ENCODE peak calls at places on chromosomes 4 and X, in seven cellular contexts. T is Caco-2, D is fibroblast of the aortic adventitia, L is HL-60, Z is Karpas-422, E is astrocyte, W is H1. I is an unnamed sample.

GRCh38 chr4:108336076-108336475 is 167.3 kb upstream of the LEF1 start:
- DNase-seq in W (no peak), L (no peak), T (no peak), E (peak), Z (no peak), D (no peak), I (peak)

GRCh38 chrX:129145382-129145781 is 377.9 kb downstream of the SMARCA1 start:
- DNase-seq in D (no peak), L (no peak), Z (no peak), E (no peak), W (no peak), T (no peak), I (no peak)

GRCh38 chrX:27186671-27187070 is 276.5 kb downstream of the PPP4R3C start:
- DNase-seq in Z (peak), W (no peak), L (peak), D (peak), E (no peak), T (no peak), I (peak)

GRCh38 chr4:24611575-24611974 is 27.2 kb upstream of the DHX15 start:
- DNase-seq in E (no peak), W (no peak), L (no peak), D (peak), T (no peak), Z (no peak), I (no peak)

GRCh38 chr4:82890602-82890912 is 396 bp downstream of the SEC31A start:
- DNase-seq in Z (no peak), T (no peak), D (peak), W (no peak), E (no peak), L (no peak), I (no peak)

GRCh38 chrX:69133561-69134542 is 31.4 kb downstream of the PJA1 start:
- DNase-seq in E (peak), Z (peak), L (no peak), W (no peak), T (peak), D (peak), I (peak)

GRCh38 chr4:48546336-48546735 is 56.3 kb downstream of the ZAR1 start:
- DNase-seq in D (peak), T (peak), E (peak), Z (peak), L (peak), W (no peak), I (peak)

GRCh38 chr4:151646322-151646721 is 114.5 kb downstream of the GATB start:
- DNase-seq in E (no peak), D (no peak), L (no peak), T (no peak), Z (no peak), W (no peak), I (no peak)

GRCh38 chr4:153987291-153987690 is 198.4 kb upstream of the SFRP2 start:
- DNase-seq in L (no peak), E (peak), Z (no peak), W (no peak), T (no peak), D (peak), I (peak)

GRCh38 chrX:11531226-11531625 is 134.5 kb downstream of the ARHGAP6 start:
- DNase-seq in Z (no peak), L (no peak), T (no peak), D (peak), W (no peak), E (no peak), I (peak)

GRCh38 chrX:27597506-27597905 is 7.4 kb downstream of the DCAF8L2 start:
- DNase-seq in T (no peak), E (peak), L (no peak), D (peak), W (no peak), Z (no peak), I (no peak)

GRCh38 chr4:128220286-128221235 is 67.1 kb downstream of the PGRMC2 start:
- DNase-seq in W (no peak), Z (peak), T (no peak), D (peak), L (no peak), E (peak), I (peak)

GRCh38 chrX:69718102-69718501 is 102.2 kb downstream of the EDA start:
- DNase-seq in L (no peak), W (no peak), T (no peak), D (no peak), E (no peak), Z (no peak), I (no peak)

GRCh38 chr4:99861120-99861905 is 32.9 kb downstream of the LAMTOR3 start:
- DNase-seq in L (peak), E (no peak), W (no peak), Z (no peak), T (no peak), D (no peak), I (no peak)

GRCh38 chr4:87152310-87153061 is 67.9 kb downstream of the KLHL8 start:
- DNase-seq in Z (no peak), E (no peak), L (no peak), D (no peak), W (no peak), T (no peak), I (no peak)

GRCh38 chrX:135632353-135632752 is 81.1 kb upstream of the CT45A1 start:
- DNase-seq in D (no peak), E (no peak), Z (peak), T (no peak), W (no peak), L (no peak), I (no peak)

GRCh38 chr4:23904639-23905061 is 14.8 kb upstream of the PPARGC1A start:
- DNase-seq in T (no peak), Z (no peak), L (no peak), W (no peak), E (no peak), D (no peak), I (no peak)

GRCh38 chr4:15469402-15470148 is at the start of gene CC2D2A:
- DNase-seq in Z (no peak), D (peak), W (no peak), T (no peak), E (peak), L (no peak), I (peak)

GRCh38 chr4:150569384-150569987 is 12.5 kb upstream of the MAB21L2 start:
- DNase-seq in D (peak), T (no peak), E (peak), Z (no peak), L (no peak), W (no peak), I (peak)

GRCh38 chrX:141467442-141467841 is 117.1 kb downstream of the SPANXA1 start:
- DNase-seq in T (no peak), Z (no peak), W (no peak), L (no peak), D (no peak), E (no peak), I (no peak)

GRCh38 chr4:124530464-124531077 is 182.0 kb downstream of the ANKRD50 start:
- DNase-seq in L (no peak), W (no peak), D (no peak), Z (no peak), T (peak), E (no peak), I (peak)

GRCh38 chr4:6769138-6769983 is 13.2 kb upstream of the KIAA0232 start:
- DNase-seq in T (no peak), D (no peak), E (no peak), W (no peak), Z (no peak), L (no peak), I (no peak)

GRCh38 chr4:148704291-148704690 is 262.1 kb upstream of the NR3C2 start:
- DNase-seq in W (no peak), Z (no peak), T (no peak), E (no peak), L (no peak), D (no peak), I (no peak)

GRCh38 chr4:152032722-152033131 is 271.9 kb upstream of the GATB start:
- DNase-seq in T (no peak), E (peak), W (no peak), D (peak), Z (no peak), L (no peak), I (peak)

GRCh38 chr4:118354913-118355312 is 2.1 kb upstream of the PRSS12 start:
- DNase-seq in T (no peak), W (no peak), L (no peak), E (no peak), Z (no peak), D (no peak), I (peak)

GRCh38 chrX:100995469-100995868 is 26.0 kb downstream of the ARL13A start:
- DNase-seq in L (no peak), W (no peak), T (no peak), E (peak), Z (no peak), D (peak), I (peak)

GRCh38 chrX:9573282-9574106 is 108.6 kb downstream of the TBL1X start:
- DNase-seq in E (no peak), D (no peak), W (no peak), L (no peak), Z (no peak), T (no peak), I (no peak)

GRCh38 chr4:163556169-163556568 is 61.7 kb downstream of the TMA16 start:
- DNase-seq in E (no peak), L (no peak), W (no peak), D (no peak), T (no peak), Z (peak), I (no peak)

GRCh38 chr4:16337936-16338335 is 111.7 kb upstream of the TAPT1 start:
- DNase-seq in L (no peak), W (no peak), D (peak), Z (no peak), E (peak), T (no peak), I (no peak)

GRCh38 chr4:5638316-5638715 is 70.0 kb downstream of the EVC2 start:
- DNase-seq in L (no peak), Z (no peak), E (peak), W (no peak), D (peak), T (no peak), I (peak)

GRCh38 chr4:157983300-157983699 is 189.5 kb downstream of the GASK1B start:
- DNase-seq in T (no peak), L (no peak), E (no peak), W (no peak), Z (no peak), D (no peak), I (no peak)

GRCh38 chr4:157977086-157977485 is 195.7 kb downstream of the GASK1B start:
- DNase-seq in W (no peak), T (no peak), D (no peak), Z (no peak), L (no peak), E (no peak), I (peak)

GRCh38 chr4:157980158-157980557 is 192.7 kb downstream of the GASK1B start:
- DNase-seq in E (no peak), D (no peak), Z (no peak), W (no peak), T (no peak), L (no peak), I (no peak)

GRCh38 chr4:157984285-157984911 is 188.4 kb downstream of the GASK1B start:
- DNase-seq in E (no peak), D (no peak), Z (no peak), L (no peak), W (no peak), T (no peak), I (no peak)

GRCh38 chr4:157978680-157979361 is 194.0 kb downstream of the GASK1B start:
- DNase-seq in W (peak), D (peak), Z (peak), T (no peak), L (peak), E (peak), I (peak)
- H3K4me3 ChIP-seq in W (no peak), D (no peak), Z (no peak), T (no peak), L (no peak), E (peak), I (no peak)

GRCh38 chr4:169144061-169144600 is 126.6 kb downstream of the SH3RF1 start:
- DNase-seq in T (no peak), W (no peak), Z (no peak), L (no peak), E (no peak), D (no peak), I (no peak)

GRCh38 chr4:169150806-169151205 is 120.0 kb downstream of the SH3RF1 start:
- DNase-seq in T (no peak), W (no peak), L (no peak), E (no peak), D (peak), Z (no peak), I (no peak)

GRCh38 chr4:169148851-169149250 is 121.9 kb downstream of the SH3RF1 start:
- DNase-seq in D (no peak), W (no peak), E (no peak), Z (no peak), T (no peak), L (no peak), I (no peak)

GRCh38 chr4:169143335-169143734 is 127.4 kb downstream of the SH3RF1 start:
- DNase-seq in W (no peak), E (no peak), L (no peak), T (no peak), D (no peak), Z (no peak), I (no peak)

DNA sequence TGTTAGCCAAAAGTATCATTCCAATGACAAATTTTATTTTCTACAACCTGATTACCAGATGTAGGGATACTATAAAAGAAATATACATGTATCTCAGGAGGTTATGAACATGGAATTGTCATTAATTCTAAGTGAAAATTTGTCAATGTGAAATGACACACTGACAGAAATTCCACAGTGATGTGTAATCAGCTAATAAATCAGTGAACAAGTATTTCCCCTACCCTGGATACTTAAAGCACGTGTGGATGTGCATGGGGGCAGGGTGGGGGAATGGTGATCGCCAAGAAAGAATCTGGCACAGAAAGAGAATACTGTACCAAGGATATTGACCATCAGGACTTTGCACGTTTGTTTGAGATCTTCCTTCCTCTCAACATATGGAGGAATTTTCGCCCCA is 123.5 kb downstream of the SH3RF1 start:
- DNase-seq in Z (no peak), W (no peak), T (no peak), L (no peak), D (no peak), E (peak), I (peak)
- H3K4me3 ChIP-seq in Z (no peak), W (no peak), T (no peak), L (no peak), D (no peak), E (no peak), I (no peak)

DNA sequence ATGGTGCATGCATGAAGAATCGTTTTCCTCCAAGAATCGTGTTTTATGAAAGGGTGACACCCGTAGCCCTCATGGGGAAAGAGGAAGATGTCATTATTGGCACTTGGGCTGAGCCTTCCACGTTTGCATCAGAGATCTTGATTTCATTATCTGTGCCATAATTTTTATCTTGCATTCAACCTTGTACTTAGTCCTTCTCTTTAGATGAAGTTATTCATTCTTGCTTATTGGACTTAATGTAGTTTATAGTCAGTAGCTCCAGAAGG is 66.8 kb downstream of the GAB1 start:
- DNase-seq in E (no peak), L (no peak), D (no peak), T (no peak), Z (no peak), W (no peak), I (no peak)
- H3K4me3 ChIP-seq in E (no peak), L (no peak), D (no peak), T (no peak), Z (no peak), W (no peak), I (no peak)

GRCh38 chrX:38327775-38328081 is 419 bp upstream of the RPGR start:
- DNase-seq in D (no peak), T (no peak), E (no peak), L (no peak), Z (no peak), W (no peak), I (no peak)
- H3K4me3 ChIP-seq in D (peak), T (peak), E (peak), L (peak), Z (peak), W (no peak), I (no peak)

GRCh38 chr4:174218127-174218790 is 65.2 kb downstream of the FBXO8 start:
- DNase-seq in W (no peak), T (no peak), E (no peak), D (peak), Z (no peak), L (no peak), I (no peak)
- H3K4me3 ChIP-seq in W (peak), T (no peak), E (no peak), D (peak), Z (no peak), L (no peak), I (peak)

GRCh38 chr4:183863155-183863825 is 41.8 kb upstream of the STOX2 start:
- DNase-seq in Z (no peak), E (no peak), L (no peak), W (no peak), T (no peak), D (no peak), I (no peak)

GRCh38 chr4:183860110-183860509 is 45.0 kb upstream of the STOX2 start:
- DNase-seq in T (no peak), W (no peak), E (no peak), Z (no peak), L (no peak), D (no peak), I (no peak)

GRCh38 chr4:183861426-183861825 is 43.7 kb upstream of the STOX2 start:
- DNase-seq in W (no peak), Z (no peak), D (no peak), T (no peak), E (no peak), L (no peak), I (no peak)

GRCh38 chr4:183858011-183858615 is 47.0 kb upstream of the STOX2 start:
- DNase-seq in E (no peak), T (no peak), W (no peak), L (no peak), D (no peak), Z (no peak), I (no peak)

DNA sequence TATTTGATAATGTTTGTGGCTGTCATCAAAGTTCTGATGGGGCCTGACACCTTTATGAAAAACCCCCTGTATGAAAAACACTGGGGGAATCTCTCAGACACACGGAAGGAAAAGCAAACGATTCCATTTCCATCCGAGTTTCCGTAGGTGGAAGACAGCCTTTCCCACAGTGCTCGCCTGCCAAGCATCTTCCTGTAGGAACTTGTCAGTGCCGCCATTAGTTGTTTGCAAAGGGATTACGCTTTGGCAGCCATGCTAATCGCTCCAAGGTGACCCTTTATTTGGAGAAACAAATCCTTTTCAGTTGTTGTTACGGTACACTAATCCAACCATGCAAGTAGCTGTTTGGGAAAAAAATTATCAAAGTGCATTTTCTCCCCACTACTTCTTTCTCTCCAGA is 44.4 kb upstream of the STOX2 start:
- DNase-seq in Z (no peak), T (no peak), W (no peak), E (no peak), L (no peak), D (no peak), I (no peak)
- H3K4me3 ChIP-seq in Z (no peak), T (no peak), W (no peak), E (no peak), L (no peak), D (no peak), I (no peak)

GRCh38 chr4:688695-689497 is at the start of gene SLC49A3:
- DNase-seq in E (no peak), W (no peak), L (no peak), Z (no peak), D (no peak), T (no peak), I (no peak)
- H3K4me3 ChIP-seq in E (peak), W (peak), L (no peak), Z (no peak), D (peak), T (no peak), I (peak)

GRCh38 chr4:40479378-40479777 is 144.2 kb downstream of the CHRNA9 start:
- DNase-seq in T (no peak), D (no peak), W (no peak), L (no peak), E (no peak), Z (no peak), I (no peak)

GRCh38 chr4:40471923-40472322 is 136.8 kb downstream of the CHRNA9 start:
- DNase-seq in E (peak), L (no peak), Z (no peak), D (no peak), W (no peak), T (no peak), I (no peak)

GRCh38 chr4:40478215-40478614 is 143.1 kb downstream of the CHRNA9 start:
- DNase-seq in L (no peak), W (no peak), T (no peak), Z (no peak), D (no peak), E (no peak), I (no peak)

GRCh38 chr4:40475609-40476008 is 140.5 kb downstream of the CHRNA9 start:
- DNase-seq in E (no peak), T (peak), Z (no peak), W (no peak), D (no peak), L (no peak), I (no peak)

GRCh38 chr4:40473578-40474388 is 138.7 kb downstream of the CHRNA9 start:
- DNase-seq in L (no peak), D (no peak), E (no peak), W (no peak), Z (no peak), T (peak), I (no peak)
- H3K4me3 ChIP-seq in L (no peak), D (no peak), E (no peak), W (no peak), Z (no peak), T (peak), I (no peak)

GRCh38 chrX:153819398-153820083 is 10.8 kb downstream of the PDZD4 start:
- DNase-seq in D (no peak), Z (no peak), T (no peak), L (no peak), W (no peak), E (no peak), I (no peak)
- H3K4me3 ChIP-seq in D (no peak), Z (no peak), T (peak), L (no peak), W (peak), E (peak), I (peak)

I was measured in foreskin fibroblast.